ENCODE peak calls at places on chromosomes 12 and 14, in eight cellular contexts. Y, J, R, X, Q, I, L and A are unnamed samples.

GRCh38 chr12:86256169-86256568 is at the start of gene MGAT4C:
- DNase-seq in Y (no peak), J (no peak), R (no peak), X (no peak), Q (no peak), I (no peak), L (no peak), A (no peak)

GRCh38 chr12:90908465-90908864 is 46.5 kb downstream of the CCER1 start:
- DNase-seq in Y (no peak), J (peak), R (no peak), X (no peak), Q (no peak), I (peak), L (no peak), A (no peak)

GRCh38 chr12:47107926-47108325 is 28.2 kb upstream of the AMIGO2 start:
- DNase-seq in Y (no peak), J (no peak), R (no peak), X (no peak), Q (no peak), I (no peak), L (no peak), A (no peak)

GRCh38 chr14:74949859-74950572 is 5.4 kb downstream of the PGF start:
- DNase-seq in Y (no peak), J (no peak), R (no peak), X (no peak), Q (no peak), I (no peak), L (no peak), A (no peak)

GRCh38 chr12:53996188-53996885 is 3.6 kb upstream of the HOXC9 start:
- DNase-seq in Y (no peak), J (no peak), R (no peak), X (no peak), Q (no peak), I (no peak), L (no peak), A (no peak)

GRCh38 chr12:64556231-64556630 is 54.1 kb upstream of the RASSF3 start:
- DNase-seq in Y (no peak), J (no peak), R (no peak), X (no peak), Q (no peak), I (no peak), L (no peak), A (no peak)

GRCh38 chr12:77865178-77865577 is 34.5 kb downstream of the NAV3 start:
- DNase-seq in Y (no peak), J (no peak), R (no peak), X (no peak), Q (no peak), I (no peak), L (no peak), A (no peak)

GRCh38 chr12:91413591-91413990 is 231.0 kb upstream of the DCN start:
- DNase-seq in Y (no peak), J (peak), R (no peak), X (no peak), Q (no peak), I (peak), L (no peak), A (peak)

GRCh38 chr14:96830946-96831345 is 33.8 kb downstream of the VRK1 start:
- DNase-seq in Y (no peak), J (no peak), R (no peak), X (no peak), Q (no peak), I (no peak), L (no peak), A (no peak)

GRCh38 chr12:52207895-52208294 is 16.1 kb upstream of the KRT80 start:
- DNase-seq in Y (peak), J (no peak), R (no peak), X (no peak), Q (no peak), I (peak), L (peak), A (peak)

GRCh38 chr12:124829008-124829707 is 34.5 kb downstream of the SCARB1 start:
- DNase-seq in Y (no peak), J (peak), R (no peak), X (no peak), Q (no peak), I (peak), L (no peak), A (no peak)

GRCh38 chr14:22552827-22553076 is 36.3 kb downstream of the DAD1 start:
- DNase-seq in Y (no peak), J (no peak), R (no peak), X (no peak), Q (no peak), I (no peak), L (no peak), A (no peak)

GRCh38 chr14:64549805-64550538 is at the start of gene PPP1R36:
- DNase-seq in Y (no peak), J (no peak), R (no peak), X (no peak), Q (no peak), I (no peak), L (peak), A (peak)

GRCh38 chr12:123942911-123943648 is 29.6 kb downstream of the CCDC92 start:
- DNase-seq in Y (no peak), J (peak), R (no peak), X (no peak), Q (no peak), I (no peak), L (no peak), A (no peak)

GRCh38 chr12:12010277-12011031 is 60.3 kb upstream of the BCL2L14 start:
- DNase-seq in Y (peak), J (peak), R (peak), X (no peak), Q (no peak), I (peak), L (peak), A (peak)